ENCODE peak calls at places on chromosomes 1 and 21, in seven cellular contexts. Q is body of pancreas; Z is brain microvascular endothelial cell; L is esophagus squamous epithelium; R is breast epithelium; M is CD8-positive, alpha-beta T cell; T is cardiac fibroblast. O is an unnamed sample.
A peak's percentile ranks its signal among the peaks of the same experiment; 100 is the strongest.

GRCh38 chr1:43443197-43443946 is 10.4 kb downstream of the HYI start:
- DNase-seq in Q (peak; percentile 10), Z (no peak), L (no peak), R (peak; percentile 24), M (no peak), T (no peak), O (no peak)

GRCh38 chr1:19066248-19066873 is 109.9 kb upstream of the IFFO2 start:
- DNase-seq in Q (peak; percentile 39), Z (no peak), L (no peak), R (no peak), M (no peak), T (peak; percentile 27), O (peak; percentile 68)

GRCh38 chr1:40856656-40857302 is 5.4 kb downstream of the CITED4 start:
- DNase-seq in Q (no peak), Z (no peak), L (no peak), R (no peak), M (no peak), T (no peak), O (no peak)

GRCh38 chr1:178037510-178038253 is 56.2 kb upstream of the RASAL2 start:
- DNase-seq in Q (peak; percentile 87), Z (peak; percentile 49), L (no peak), R (peak; percentile 84), M (no peak), T (peak; percentile 77), O (no peak)

GRCh38 chr1:176450526-176450925 is 12.4 kb upstream of the PAPPA2 start:
- DNase-seq in Q (no peak), Z (no peak), L (no peak), R (no peak), M (no peak), T (peak; percentile 17), O (no peak)

GRCh38 chr1:3000671-3001470 is 20.4 kb upstream of the ACTRT2 start:
- DNase-seq in Q (no peak), Z (no peak), L (no peak), R (peak; percentile 41), M (no peak), T (no peak), O (no peak)

GRCh38 chr1:89996415-89997110 is 1.7 kb downstream of the ZNF326 start:
- DNase-seq in Q (no peak), Z (no peak), L (no peak), R (no peak), M (no peak), T (no peak), O (no peak)

GRCh38 chr1:230703679-230704385 is 10.1 kb downstream of the AGT start:
- DNase-seq in Q (no peak), Z (no peak), L (no peak), R (no peak), M (no peak), T (no peak), O (no peak)

GRCh38 chr21:31447477-31447876 is 103.4 kb upstream of the TIAM1 start:
- DNase-seq in Q (no peak), Z (peak; percentile 71), L (no peak), R (no peak), M (no peak), T (peak; percentile 41), O (no peak)

GRCh38 chr21:36209626-36210171 is 53.1 kb downstream of the DOP1B start:
- DNase-seq in Q (peak; percentile 73), Z (peak; percentile 42), L (no peak), R (no peak), M (peak; percentile 38), T (peak; percentile 82), O (peak; percentile 75)

GRCh38 chr1:115052454-115053083 is 22.9 kb downstream of the TSHB start:
- DNase-seq in Q (peak; percentile 70), Z (peak; percentile 60), L (no peak), R (no peak), M (peak; percentile 62), T (peak; percentile 59), O (peak; percentile 38)

GRCh38 chr1:55071477-55071876 is 32.1 kb downstream of the PCSK9 start:
- DNase-seq in Q (no peak), Z (peak; percentile 67), L (no peak), R (no peak), M (no peak), T (peak; percentile 69), O (peak; percentile 22)

GRCh38 chr1:216178266-216178665 is 245.0 kb downstream of the USH2A start:
- DNase-seq in Q (no peak), Z (no peak), L (no peak), R (no peak), M (no peak), T (no peak), O (no peak)

GRCh38 chr1:31306278-31306677 is 9.4 kb downstream of the ZCCHC17 start:
- DNase-seq in Q (no peak), Z (peak; percentile 90), L (no peak), R (no peak), M (no peak), T (peak; percentile 98), O (no peak)

GRCh38 chr1:1418464-1419362 is 2.4 kb downstream of the ANKRD65 start:
- DNase-seq in Q (no peak), Z (no peak), L (no peak), R (no peak), M (no peak), T (no peak), O (no peak)

GRCh38 chr1:1421147-1421906 is at the start of gene ANKRD65:
- DNase-seq in Q (no peak), Z (no peak), L (no peak), R (no peak), M (no peak), T (no peak), O (no peak)

GRCh38 chr1:1420654-1421134 is 382 bp downstream of the ANKRD65 start:
- DNase-seq in Q (no peak), Z (no peak), L (no peak), R (no peak), M (no peak), T (no peak), O (no peak)

GRCh38 chr1:1419812-1420653 is 1.0 kb downstream of the ANKRD65 start:
- DNase-seq in Q (peak; percentile 39), Z (no peak), L (no peak), R (no peak), M (no peak), T (no peak), O (no peak)

DNA sequence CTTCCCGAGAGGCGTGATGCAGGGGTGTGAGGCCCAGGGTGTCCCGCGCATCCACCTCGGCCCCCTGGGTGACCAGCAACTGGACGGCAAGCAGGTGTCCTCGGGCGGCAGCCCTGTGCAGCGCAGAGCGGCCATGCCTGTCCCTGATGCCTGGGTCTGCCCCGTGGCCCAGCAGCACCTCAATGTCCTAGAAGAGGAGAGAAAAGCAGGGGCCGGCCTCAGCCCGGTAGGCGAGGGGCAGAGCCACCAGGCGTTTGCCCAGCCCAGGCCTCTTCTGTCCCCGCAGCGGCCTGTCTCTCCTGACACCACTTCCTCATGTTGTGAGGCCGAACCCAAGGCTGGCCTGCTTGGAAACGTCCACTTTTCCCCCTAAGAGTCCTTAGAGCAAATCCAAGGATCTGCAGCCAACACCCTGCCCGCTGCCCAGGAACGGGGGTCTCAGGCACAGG is 1.7 kb downstream of the ANKRD65 start:
- DNase-seq in Q (no peak), Z (no peak), L (no peak), R (no peak), M (no peak), T (no peak), O (no peak)
- H3K4me3 ChIP-seq in Q (no peak overlapping the region), Z (peak overlapping the region; percentile 29), L (peak overlapping the region; percentile 47), R (peak overlapping the region; percentile 75), M (no peak overlapping the region), T (no peak overlapping the region), O (no peak overlapping the region)

DNA sequence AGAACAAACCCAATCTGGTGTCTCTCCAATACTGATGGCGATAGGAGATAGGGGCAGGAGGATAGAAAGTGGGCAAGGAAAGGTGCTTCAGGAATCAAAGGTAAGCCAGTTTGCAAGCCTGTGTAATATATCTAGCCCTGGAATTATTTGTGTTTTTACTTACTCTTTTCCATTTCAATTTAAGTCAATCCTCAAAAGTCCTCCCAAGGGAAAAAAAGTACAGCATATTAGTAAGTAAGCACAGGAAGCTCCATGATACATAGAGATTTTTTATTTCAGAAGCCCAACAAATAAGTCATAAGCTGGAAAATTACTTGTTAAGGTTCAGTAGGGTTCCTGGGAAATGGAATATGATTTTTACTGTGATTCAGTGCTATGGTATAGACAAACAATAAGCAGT is 337.7 kb upstream of the DUSP10 start:
- DNase-seq in Q (no peak), Z (no peak), L (no peak), R (no peak), M (no peak), T (peak; percentile 73), O (no peak)
- TF ChIP-seq CTCF in Q (no peak), Z (no peak), L (no peak), R (no peak), M (no peak), T (no peak), O (no peak)

DNA sequence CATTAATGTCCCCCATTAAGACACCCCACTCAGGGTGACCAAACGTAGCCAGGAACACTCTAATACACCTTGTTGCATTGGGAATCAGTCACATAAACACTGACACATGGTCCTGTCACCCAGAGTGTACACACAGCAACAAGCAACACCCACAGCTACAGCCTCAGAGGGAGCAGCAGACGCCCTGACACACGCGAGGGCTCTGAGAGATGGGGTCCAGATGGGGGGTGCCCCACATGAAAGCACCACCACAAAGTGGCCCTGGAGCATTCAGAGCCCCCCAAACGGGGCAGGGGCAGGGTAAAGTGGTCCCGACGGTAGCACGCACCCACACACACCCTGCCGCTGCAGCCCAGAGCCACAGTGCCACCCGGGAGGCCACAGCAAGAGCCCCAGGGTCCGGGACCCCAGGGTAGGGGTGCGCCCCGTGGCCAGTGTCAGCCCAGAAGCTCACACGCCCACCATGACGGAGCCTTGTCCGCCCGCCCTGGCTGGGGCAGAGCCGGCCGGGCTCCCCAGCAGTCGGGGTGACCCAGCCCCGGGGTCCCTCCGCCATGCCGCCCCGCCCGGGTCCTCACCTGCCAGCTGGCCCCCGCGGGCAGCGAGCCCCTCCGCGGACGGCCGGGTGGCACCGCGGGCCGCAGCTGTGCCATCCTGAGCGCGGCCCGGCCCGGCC is 47.3 kb downstream of the RAP1GAP start:
- DNase-seq in Q (no peak), Z (no peak), L (no peak), R (no peak), M (no peak), T (no peak), O (no peak)
- H3K4me3 ChIP-seq in Q (peak overlapping the region; percentile 64), Z (no peak overlapping the region), L (peak overlapping the region; percentile 33), R (peak overlapping the region; percentile 74), M (no peak overlapping the region), T (no peak overlapping the region), O (peak overlapping the region; percentile 42)

GRCh38 chr1:68442822-68443556 is 6.8 kb downstream of the RPE65 start:
- DNase-seq in Q (peak; percentile 30), Z (peak; percentile 81), L (no peak), R (no peak), M (no peak), T (peak; percentile 80), O (no peak)

GRCh38 chr1:68453060-68453665 is 3.4 kb upstream of the RPE65 start:
- DNase-seq in Q (no peak), Z (no peak), L (no peak), R (no peak), M (no peak), T (no peak), O (no peak)

GRCh38 chr1:68449901-68450300 is at the start of gene RPE65:
- DNase-seq in Q (no peak), Z (no peak), L (no peak), R (no peak), M (no peak), T (peak; percentile 3), O (no peak)

DNA sequence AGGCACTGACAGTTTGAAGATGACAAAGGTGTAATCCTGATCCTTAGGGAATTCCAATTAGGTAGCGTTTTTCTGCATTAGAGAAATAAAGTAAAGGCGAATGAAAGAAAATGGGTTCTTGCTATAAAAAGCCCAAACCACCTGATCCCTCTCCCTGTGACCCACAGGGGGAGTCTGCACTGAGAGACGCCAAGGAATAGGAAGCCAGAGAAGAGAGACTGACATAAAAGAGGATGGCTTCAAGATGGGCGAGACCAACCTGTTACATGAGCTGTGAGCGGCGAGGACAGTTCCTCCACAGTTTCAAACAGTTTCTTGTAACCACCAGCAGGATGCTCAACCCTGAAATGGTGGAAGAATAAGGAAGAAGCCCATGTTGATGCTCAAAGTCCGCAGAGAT is 1.4 kb downstream of the RPE65 start:
- DNase-seq in Q (no peak), Z (no peak), L (no peak), R (no peak), M (no peak), T (no peak), O (no peak)
- TF ChIP-seq CTCF in Q (no peak), Z (peak; percentile 6), L (no peak), R (no peak), M (no peak), T (no peak), O (no peak)

O was measured in LNCaP clone FGC.